ENCODE peak calls at places on chromosomes 13 and 19, in eight cellular contexts. K is IMR-90, B is endothelial cell of umbilical vein, J is fibroblast of lung, O is MM.1S, A is HepG2, Z is neural progenitor cell, P is H9. X is an unnamed sample.

GRCh38 chr13:90272356-90272755 is 1075.1 kb upstream of the MIR17HG start:
- DNase-seq in K (no peak), B (peak; percentile 16), J (peak; percentile 90), O (no peak), A (no peak), Z (no peak), P (no peak), X (no peak)

GRCh38 chr19:46068345-46069258 is 27.8 kb upstream of the IGFL4 start:
- DNase-seq in K (peak; percentile 82), B (peak; percentile 79), J (peak; percentile 95), O (no peak), A (peak; percentile 92), Z (no peak), P (no peak), X (no peak)

GRCh38 chr13:91868351-91868750 is 469.9 kb downstream of the GPC5 start:
- DNase-seq in K (no peak), B (no peak), J (no peak), O (no peak), A (no peak), Z (no peak), P (no peak), X (no peak)

GRCh38 chr19:1285737-1286360 is at the start of gene EFNA2:
- DNase-seq in K (no peak), B (no peak), J (no peak), O (no peak), A (no peak), Z (peak; percentile 79), P (no peak), X (no peak)

GRCh38 chr19:46435009-46435408 is 6.3 kb upstream of the PNMA8C start:
- DNase-seq in K (no peak), B (no peak), J (no peak), O (no peak), A (no peak), Z (no peak), P (no peak), X (no peak)

GRCh38 chr13:27055501-27055900 is 116.1 kb downstream of the USP12 start:
- DNase-seq in K (no peak), B (no peak), J (no peak), O (no peak), A (no peak), Z (no peak), P (no peak), X (no peak)

GRCh38 chr13:111122056-111122455 is 6.9 kb downstream of the ARHGEF7 start:
- DNase-seq in K (peak; percentile 59), B (no peak), J (no peak), O (peak; percentile 38), A (no peak), Z (peak; percentile 20), P (no peak), X (no peak)

GRCh38 chr13:112670118-112670517 is 19.7 kb upstream of the ATP11A start:
- DNase-seq in K (no peak), B (no peak), J (no peak), O (no peak), A (peak; percentile 20), Z (no peak), P (peak; percentile 36), X (no peak)

GRCh38 chr13:109737606-109738005 is 48.8 kb downstream of the IRS2 start:
- DNase-seq in K (peak; percentile 65), B (no peak), J (peak; percentile 78), O (no peak), A (no peak), Z (no peak), P (no peak), X (no peak)

GRCh38 chr19:495047-495439 is 1.2 kb upstream of the MADCAM1 start:
- DNase-seq in K (no peak), B (no peak), J (no peak), O (no peak), A (no peak), Z (no peak), P (no peak), X (no peak)

GRCh38 chr13:99958402-99959126 is 13.0 kb downstream of the ZIC5 start:
- DNase-seq in K (no peak), B (no peak), J (no peak), O (no peak), A (no peak), Z (peak; percentile 89), P (peak; percentile 69), X (no peak)

GRCh38 chr19:7905859-7906258 is 2.2 kb downstream of the MAP2K7 start:
- DNase-seq in K (no peak), B (no peak), J (no peak), O (no peak), A (no peak), Z (no peak), P (no peak), X (no peak)

GRCh38 chr19:21439372-21439771 is 42.4 kb downstream of the ZNF493 start:
- DNase-seq in K (no peak), B (no peak), J (no peak), O (no peak), A (peak; percentile 4), Z (no peak), P (no peak), X (no peak)

GRCh38 chr19:42528354-42529247 is at the start of gene CEACAM1:
- DNase-seq in K (no peak), B (peak; percentile 29), J (no peak), O (peak; percentile 60), A (peak; percentile 75), Z (no peak), P (no peak), X (no peak)

GRCh38 chr13:20415694-20416107 is 110.0 kb downstream of the CRYL1 start:
- DNase-seq in K (no peak), B (no peak), J (no peak), O (no peak), A (no peak), Z (no peak), P (no peak), X (no peak)

DNA sequence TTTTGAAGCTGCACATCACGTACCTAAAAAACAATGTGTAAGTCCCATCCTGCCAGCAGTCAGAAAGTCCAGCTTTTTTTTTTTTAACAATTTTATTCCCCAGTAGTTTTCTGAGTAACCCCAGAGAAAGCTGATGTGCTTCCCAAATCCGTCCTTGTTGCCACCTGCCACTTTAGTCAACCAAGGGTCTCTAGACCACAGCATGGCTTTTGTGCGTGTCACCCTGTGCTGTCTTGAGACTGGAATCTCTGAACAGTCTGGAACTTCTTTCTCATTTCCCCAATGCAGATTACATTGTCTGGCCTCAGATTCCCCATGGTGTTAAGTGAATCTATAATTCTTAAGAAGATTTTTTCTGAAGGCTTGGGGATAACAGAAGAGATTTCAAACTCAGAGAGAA is 289.2 kb upstream of the KLF12 start:
- DNase-seq in K (no peak), B (no peak), J (peak; percentile 30), O (no peak), A (no peak), Z (no peak), P (no peak), X (no peak)
- H3K9ac ChIP-seq in K (no peak overlapping the region), B (no peak overlapping the region), J (no peak overlapping the region), O (no peak overlapping the region), A (no peak overlapping the region), Z (no peak overlapping the region), P (no peak overlapping the region), X (no peak overlapping the region)

GRCh38 chr19:5588441-5588840 is 20.7 kb upstream of the TINCR start:
- DNase-seq in K (no peak), B (no peak), J (peak; percentile 69), O (no peak), A (no peak), Z (no peak), P (no peak), X (no peak)

GRCh38 chr19:5588906-5589676 is 21.3 kb upstream of the TINCR start:
- DNase-seq in K (no peak), B (no peak), J (no peak), O (no peak), A (no peak), Z (no peak), P (no peak), X (no peak)

GRCh38 chr19:5587071-5587455 is 19.3 kb upstream of the TINCR start:
- DNase-seq in K (no peak), B (no peak), J (no peak), O (no peak), A (no peak), Z (no peak), P (no peak), X (no peak)

GRCh38 chr19:5586300-5587070 is 18.7 kb upstream of the TINCR start:
- DNase-seq in K (no peak), B (no peak), J (peak; percentile 10), O (no peak), A (no peak), Z (no peak), P (no peak), X (no peak)

DNA sequence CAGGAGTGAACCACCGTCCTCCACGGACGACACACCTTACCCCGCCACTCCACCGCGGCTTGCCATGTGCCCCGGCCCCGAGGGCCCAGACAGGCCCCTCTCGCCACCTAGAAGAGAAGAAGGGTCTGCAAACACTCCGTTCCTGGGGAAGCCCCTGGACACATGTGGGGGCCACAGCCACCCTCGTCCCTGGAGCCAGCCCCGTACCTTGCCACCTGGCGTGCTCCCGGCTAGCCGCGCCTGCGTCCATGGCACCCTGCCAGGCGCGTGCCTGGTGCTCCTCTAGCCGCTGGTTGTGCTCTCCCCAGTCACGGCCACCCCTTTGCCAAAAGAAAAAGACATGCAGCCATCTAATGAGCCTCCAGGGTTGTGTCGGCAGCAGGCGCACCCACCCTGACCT is 19.9 kb upstream of the TINCR start:
- DNase-seq in K (no peak), B (no peak), J (no peak), O (no peak), A (no peak), Z (no peak), P (no peak), X (no peak)
- H4K20me1 ChIP-seq in K (no peaks in the 10 kb centered on the region), B (no peaks in the 10 kb centered on the region), J (no peaks in the 10 kb centered on the region), O (no peaks in the 10 kb centered on the region), A (no peaks in the 10 kb centered on the region), Z (peaks cover 13% of the 10 kb centered on the region), P (no peaks in the 10 kb centered on the region), X (no peaks in the 10 kb centered on the region)

DNA sequence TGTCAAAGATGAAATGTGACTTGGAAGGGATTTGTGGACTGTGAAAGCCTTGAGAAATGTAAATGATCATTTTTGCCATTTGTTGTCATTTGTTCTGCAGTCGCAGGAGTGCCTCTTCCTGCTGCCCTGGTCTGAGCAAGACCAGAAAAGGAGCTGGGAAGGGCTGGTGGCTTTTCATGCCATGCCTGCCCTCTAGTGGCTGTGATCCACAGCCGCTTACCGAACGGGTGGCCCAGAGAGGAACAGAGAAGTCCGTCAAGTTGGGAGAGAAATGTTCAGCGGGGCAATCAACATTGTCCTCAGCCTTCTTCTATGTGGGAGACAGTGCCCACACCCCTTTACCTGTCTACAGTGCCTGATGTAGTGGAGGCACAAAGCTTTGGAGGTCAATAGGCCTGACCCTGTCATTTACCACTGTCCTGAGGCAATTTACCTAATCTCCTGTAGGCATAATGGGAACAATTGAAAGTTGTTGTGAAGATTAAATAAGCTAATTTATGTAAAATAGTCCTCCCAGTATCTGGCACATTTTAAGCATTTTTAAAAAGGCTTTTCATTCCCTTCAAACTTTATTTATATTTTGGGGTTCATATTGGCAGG is 224.5 kb downstream of the B3GLCT start:
- DNase-seq in K (peak; percentile 73), B (peak; percentile 82), J (peak; percentile 66), O (peak; percentile 64), A (peak; percentile 64), Z (peak; percentile 85), P (peak; percentile 88), X (peak; percentile 88)
- H3K9ac ChIP-seq in K (no peak overlapping the region), B (no peak overlapping the region), J (no peak overlapping the region), O (no peak overlapping the region), A (no peak overlapping the region), Z (no peak overlapping the region), P (no peak overlapping the region), X (no peak overlapping the region)

DNA sequence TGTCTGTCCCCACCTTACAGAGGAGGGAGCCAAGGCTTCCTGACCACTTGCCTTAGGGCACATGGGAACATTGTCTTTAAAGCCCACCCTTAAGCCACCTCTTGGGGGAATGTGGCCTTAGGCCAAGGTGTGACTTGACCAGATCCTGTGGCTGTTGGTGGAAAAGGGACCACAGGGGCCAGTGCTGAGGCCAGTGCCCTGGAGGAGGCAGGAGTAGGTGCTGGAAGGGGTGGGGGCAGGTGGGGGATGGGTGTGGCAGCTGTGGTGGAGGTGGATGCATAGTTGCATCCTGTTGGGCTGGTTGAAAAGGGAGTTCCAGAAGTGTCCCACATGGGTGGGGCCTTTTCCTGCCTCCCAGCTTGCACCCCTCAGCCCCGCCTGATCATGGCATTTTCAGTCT is 44.8 kb downstream of the DNM2 start:
- DNase-seq in K (no peak), B (no peak), J (no peak), O (no peak), A (no peak), Z (no peak), P (no peak), X (no peak)
- H4K20me1 ChIP-seq in K (peaks cover 58% of the 10 kb centered on the region), B (no peaks in the 10 kb centered on the region), J (no peaks in the 10 kb centered on the region), O (no peaks in the 10 kb centered on the region), A (peaks cover 9% of the 10 kb centered on the region), Z (peaks cover 9% of the 10 kb centered on the region), P (no peaks in the 10 kb centered on the region), X (peaks cover 13% of the 10 kb centered on the region)

X was measured in Karpas-422.